ENCODE peak calls at places on chromosome 17, in four cellular contexts. One of them, this sample, is unnamed.

GRCh38 chr17:33038740-33039139 is 47.1 kb downstream of the SPACA3 start:
- DNase-seq in GM06990: no peak
- DNase-seq in ovary: peak
- DNase-seq in adrenal gland: peak
- DNase-seq in this sample: no peak

GRCh38 chr17:47279062-47279801 is 25.6 kb downstream of the ITGB3 start:
- DNase-seq in GM06990: peak
- DNase-seq in ovary: peak
- DNase-seq in adrenal gland: peak
- DNase-seq in this sample: peak

GRCh38 chr17:1422907-1423306 is 22.9 kb upstream of the YWHAE start:
- DNase-seq in GM06990: no peak
- DNase-seq in ovary: no peak
- DNase-seq in adrenal gland: peak
- DNase-seq in this sample: peak

GRCh38 chr17:2264023-2264860 is 39.3 kb downstream of the SMG6 start:
- DNase-seq in GM06990: no peak
- DNase-seq in ovary: no peak
- DNase-seq in adrenal gland: no peak
- DNase-seq in this sample: no peak

GRCh38 chr17:10752696-10753095 is 22.9 kb upstream of the TMEM220 start:
- DNase-seq in GM06990: no peak
- DNase-seq in ovary: no peak
- DNase-seq in adrenal gland: no peak
- DNase-seq in this sample: no peak

GRCh38 chr17:39270923-39271322 is 45.2 kb upstream of the STAC2 start:
- DNase-seq in GM06990: peak
- DNase-seq in ovary: no peak
- DNase-seq in adrenal gland: peak
- DNase-seq in this sample: peak

GRCh38 chr17:7538891-7539290 is 10.0 kb upstream of the TNFSF12 start:
- DNase-seq in GM06990: no peak
- DNase-seq in ovary: no peak
- DNase-seq in adrenal gland: no peak
- DNase-seq in this sample: no peak

GRCh38 chr17:17772231-17772630 is 64.6 kb downstream of the SREBF1 start:
- DNase-seq in GM06990: no peak
- DNase-seq in ovary: no peak
- DNase-seq in adrenal gland: no peak
- DNase-seq in this sample: no peak

GRCh38 chr17:52105601-52106000 is 52.9 kb downstream of the CA10 start:
- DNase-seq in GM06990: no peak
- DNase-seq in ovary: no peak
- DNase-seq in adrenal gland: no peak
- DNase-seq in this sample: no peak

GRCh38 chr17:10149573-10150399 is 48.6 kb downstream of the GAS7 start:
- DNase-seq in GM06990: peak
- DNase-seq in ovary: no peak
- DNase-seq in adrenal gland: peak
- DNase-seq in this sample: no peak

GRCh38 chr17:2996208-2996855 is 67.1 kb downstream of the OR1D5 start:
- DNase-seq in GM06990: no peak
- DNase-seq in ovary: peak
- DNase-seq in adrenal gland: no peak
- DNase-seq in this sample: no peak

GRCh38 chr17:34254146-34254545 is 939 bp upstream of the CCL2 start:
- DNase-seq in GM06990: no peak
- DNase-seq in ovary: no peak
- DNase-seq in adrenal gland: no peak
- DNase-seq in this sample: peak

GRCh38 chr17:44630703-44631102 is 25.6 kb upstream of the MEIOC start:
- DNase-seq in GM06990: no peak
- DNase-seq in ovary: no peak
- DNase-seq in adrenal gland: no peak
- DNase-seq in this sample: no peak

GRCh38 chr17:80956321-80957190 is 35.1 kb upstream of the CHMP6 start:
- DNase-seq in GM06990: peak
- DNase-seq in ovary: no peak
- DNase-seq in adrenal gland: no peak
- DNase-seq in this sample: no peak

GRCh38 chr17:72502940-72503341 is 382.1 kb downstream of the SOX9 start:
- DNase-seq in GM06990: no peak
- DNase-seq in ovary: no peak
- DNase-seq in adrenal gland: no peak
- DNase-seq in this sample: no peak

DNA sequence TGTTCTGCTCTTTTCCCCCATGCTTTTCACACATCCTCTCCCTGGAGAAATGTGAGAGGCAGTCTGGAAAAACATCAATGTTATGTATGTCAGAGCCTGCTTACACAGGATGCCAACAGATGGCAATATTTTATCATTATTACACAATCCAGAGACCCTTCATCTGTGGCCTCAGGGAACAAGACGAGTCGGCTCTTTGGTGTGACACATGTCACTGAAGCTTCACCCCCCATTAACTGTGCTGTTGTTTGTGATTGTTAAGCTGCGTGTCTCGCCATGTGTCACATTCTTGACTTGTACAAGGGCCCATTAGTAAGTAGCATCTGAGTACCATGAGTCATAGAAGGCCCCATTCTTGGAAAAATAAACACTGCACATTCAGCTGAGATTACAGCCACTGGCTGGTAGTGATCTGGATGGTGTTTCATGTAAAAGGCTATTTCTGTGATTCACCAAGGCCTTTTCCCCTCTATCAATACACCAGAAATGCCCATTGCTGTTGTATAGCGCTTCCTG is 682.1 kb upstream of the SOX9 start:
- DNase-seq in GM06990: no peak
- DNase-seq in ovary: no peak
- DNase-seq in adrenal gland: no peak
- DNase-seq in this sample: peak
- TF ChIP-seq CTCF in GM06990: no peak
- TF ChIP-seq CTCF in ovary: no peak
- TF ChIP-seq CTCF in adrenal gland: no peak
- TF ChIP-seq CTCF in this sample: no peak

DNA sequence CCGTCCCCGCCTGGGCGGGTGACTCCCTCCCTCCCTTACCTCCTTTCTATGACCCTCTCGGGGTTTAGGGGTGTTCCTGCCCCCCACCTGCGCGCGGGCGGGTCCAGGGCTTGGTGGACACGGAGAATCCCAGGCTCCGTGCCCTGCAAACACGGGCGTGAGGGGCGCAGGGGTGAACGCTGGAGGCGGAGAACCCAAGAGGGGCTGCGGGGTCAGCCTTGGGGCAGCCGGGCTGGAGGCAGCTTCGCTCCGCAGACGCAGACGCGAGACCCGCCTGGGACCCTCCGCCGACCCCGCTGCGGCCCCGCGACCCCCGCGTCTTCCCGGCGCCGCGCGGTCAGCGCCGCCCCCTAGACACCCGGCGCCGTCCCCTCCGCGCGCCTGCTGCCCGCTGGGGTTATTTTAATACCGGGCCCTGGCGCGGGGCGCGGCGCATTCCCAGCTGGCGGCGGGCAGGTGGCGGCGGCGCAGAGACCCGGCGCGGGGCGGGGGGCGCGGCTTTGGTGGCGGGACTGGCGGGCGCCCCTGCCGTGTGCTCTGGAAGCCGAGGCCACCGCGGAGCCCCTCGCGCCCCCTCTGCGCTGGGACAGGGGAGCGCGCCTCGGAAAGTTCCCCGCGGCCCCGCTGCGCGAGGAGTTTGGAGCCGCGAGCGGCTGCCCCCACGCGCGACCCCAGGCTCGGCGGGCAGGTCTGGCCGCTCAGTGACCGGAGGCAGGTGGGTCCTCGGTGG is at the start of gene UTS2R:
- DNase-seq in GM06990: no peak
- DNase-seq in ovary: no peak
- DNase-seq in adrenal gland: no peak
- DNase-seq in this sample: no peak
- H3K4me3 ChIP-seq in GM06990: peak
- H3K4me3 ChIP-seq in ovary: peak
- H3K4me3 ChIP-seq in adrenal gland: no peak
- H3K4me3 ChIP-seq in this sample: peak

DNA sequence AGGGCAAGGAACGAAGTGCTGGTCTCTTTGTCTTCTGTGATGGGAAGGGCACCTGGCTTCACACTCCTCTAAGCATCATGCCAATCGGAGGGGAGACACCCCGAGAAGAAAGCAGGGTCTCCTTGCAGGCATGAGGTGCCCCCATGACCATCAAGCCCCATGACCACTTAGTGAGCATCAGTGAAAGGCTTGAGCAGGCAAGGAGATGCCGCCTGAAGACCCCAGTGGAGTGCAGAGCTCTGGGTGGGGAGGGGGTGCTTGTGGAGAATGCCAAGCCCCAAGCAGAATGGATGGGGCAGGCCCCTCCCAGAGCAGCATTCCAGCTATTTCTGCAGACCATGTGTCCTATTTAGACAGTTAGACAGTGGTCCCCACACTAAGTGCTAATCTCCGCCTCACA is 232.7 kb upstream of the TNRC6C start:
- DNase-seq in GM06990: no peak
- DNase-seq in ovary: no peak
- DNase-seq in adrenal gland: no peak
- DNase-seq in this sample: no peak
- TF ChIP-seq CTCF in GM06990: no peak
- TF ChIP-seq CTCF in ovary: no peak
- TF ChIP-seq CTCF in adrenal gland: no peak
- TF ChIP-seq CTCF in this sample: no peak

GRCh38 chr17:48513097-48513496 is 17.7 kb downstream of the HOXB1 start:
- DNase-seq in GM06990: no peak
- DNase-seq in ovary: no peak
- DNase-seq in adrenal gland: no peak
- DNase-seq in this sample: no peak
- H3K4me3 ChIP-seq in GM06990: no peak
- H3K4me3 ChIP-seq in ovary: no peak
- H3K4me3 ChIP-seq in adrenal gland: no peak
- H3K4me3 ChIP-seq in this sample: no peak

GRCh38 chr17:18951941-18952842 is at the start of gene SLC5A10:
- DNase-seq in GM06990: no peak
- DNase-seq in ovary: no peak
- DNase-seq in adrenal gland: no peak
- DNase-seq in this sample: no peak
- TF ChIP-seq CTCF in GM06990: peak
- TF ChIP-seq CTCF in ovary: no peak
- TF ChIP-seq CTCF in adrenal gland: no peak
- TF ChIP-seq CTCF in this sample: peak

GRCh38 chr17:74759941-74760340 is 11.5 kb downstream of the NHERF1 start:
- DNase-seq in GM06990: no peak
- DNase-seq in ovary: no peak
- DNase-seq in adrenal gland: no peak
- DNase-seq in this sample: no peak
- H3K4me3 ChIP-seq in GM06990: no peak
- H3K4me3 ChIP-seq in ovary: no peak
- H3K4me3 ChIP-seq in adrenal gland: no peak
- H3K4me3 ChIP-seq in this sample: no peak

GRCh38 chr17:28812136-28812979 is 30.2 kb downstream of the FAM222B start:
- DNase-seq in GM06990: peak
- DNase-seq in ovary: peak
- DNase-seq in adrenal gland: peak
- DNase-seq in this sample: peak
- TF ChIP-seq CTCF in GM06990: no peak
- TF ChIP-seq CTCF in ovary: no peak
- TF ChIP-seq CTCF in adrenal gland: no peak
- TF ChIP-seq CTCF in this sample: no peak

DNA sequence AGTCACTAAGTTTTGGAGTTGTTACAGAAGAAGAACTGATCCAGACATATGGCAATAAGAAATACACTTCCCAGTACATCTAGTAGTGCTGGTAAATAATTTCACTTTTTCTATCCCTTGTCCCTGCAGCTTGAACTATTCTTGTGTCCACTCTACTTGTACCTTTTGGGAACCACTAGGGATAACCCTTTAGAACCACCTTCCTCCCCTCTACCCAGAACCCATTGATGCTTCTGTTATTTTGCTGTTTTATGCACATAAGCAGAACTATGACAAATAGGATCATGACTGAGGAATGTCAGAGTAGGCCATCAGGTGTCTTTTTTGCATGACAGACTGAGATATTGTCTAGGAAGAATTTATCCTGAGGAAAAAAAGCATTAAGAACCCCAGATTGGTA is 125.1 kb downstream of the BRIP1 start:
- DNase-seq in GM06990: no peak
- DNase-seq in ovary: no peak
- DNase-seq in adrenal gland: no peak
- DNase-seq in this sample: no peak
- H3K4me3 ChIP-seq in GM06990: no peak
- H3K4me3 ChIP-seq in ovary: no peak
- H3K4me3 ChIP-seq in adrenal gland: no peak
- H3K4me3 ChIP-seq in this sample: no peak